ENCODE peak calls at places on chromosomes 7 and 10, in nine cellular contexts. J, W, C, B, O, U, Z, V and D are unnamed samples.

GRCh38 chr7:101816499-101817030 is 861 bp upstream of the CUX1 start:
- DNase-seq in J (peak), W (peak), C (no peak), B (no peak), O (peak), U (peak), Z (peak), V (no peak), D (peak)

GRCh38 chr7:124101173-124101768 is 68.4 kb upstream of the TMEM229A start:
- DNase-seq in J (peak), W (no peak), C (peak), B (peak), O (peak), U (peak), Z (peak), V (peak), D (no peak)

GRCh38 chr7:135761751-135762488 is 13.3 kb upstream of the FAM180A start:
- DNase-seq in J (no peak), W (peak), C (no peak), B (no peak), O (no peak), U (peak), Z (peak), V (peak), D (peak)

GRCh38 chr7:28168393-28169158 is 12.0 kb downstream of the JAZF1 start:
- DNase-seq in J (no peak), W (no peak), C (no peak), B (no peak), O (no peak), U (no peak), Z (peak), V (no peak), D (no peak)

GRCh38 chr7:31092606-31093005 is 40.5 kb downstream of the ADCYAP1R1 start:
- DNase-seq in J (no peak), W (no peak), C (no peak), B (no peak), O (no peak), U (no peak), Z (no peak), V (no peak), D (no peak)

GRCh38 chr7:901388-902154 is 25.2 kb downstream of the GET4 start:
- DNase-seq in J (peak), W (peak), C (peak), B (peak), O (peak), U (peak), Z (peak), V (peak), D (peak)

GRCh38 chr10:82564353-82565218 is 689.6 kb downstream of the NRG3 start:
- DNase-seq in J (no peak), W (no peak), C (no peak), B (no peak), O (no peak), U (no peak), Z (no peak), V (no peak), D (no peak)

GRCh38 chr10:118850418-118851061 is 95.8 kb upstream of the CACUL1 start:
- DNase-seq in J (peak), W (peak), C (peak), B (peak), O (peak), U (peak), Z (peak), V (peak), D (peak)

GRCh38 chr10:30750971-30751677 is 121.6 kb upstream of the LYZL2 start:
- DNase-seq in J (no peak), W (no peak), C (no peak), B (peak), O (no peak), U (no peak), Z (no peak), V (no peak), D (no peak)

GRCh38 chr10:118463740-118464139 is 121.6 kb upstream of the FAM204A start:
- DNase-seq in J (no peak), W (no peak), C (no peak), B (no peak), O (no peak), U (no peak), Z (no peak), V (no peak), D (no peak)

GRCh38 chr10:101490026-101490425 is 98.0 kb downstream of the POLL start:
- DNase-seq in J (no peak), W (no peak), C (no peak), B (no peak), O (no peak), U (no peak), Z (no peak), V (no peak), D (no peak)

GRCh38 chr7:106167439-106168136 is 55.5 kb upstream of the SYPL1 start:
- DNase-seq in J (no peak), W (no peak), C (no peak), B (no peak), O (no peak), U (peak), Z (no peak), V (no peak), D (peak)

GRCh38 chr7:64872351-64872750 is 30.7 kb upstream of the ZNF273 start:
- DNase-seq in J (no peak), W (no peak), C (no peak), B (no peak), O (peak), U (no peak), Z (no peak), V (no peak), D (no peak)

GRCh38 chr7:43693687-43694398 is 35.5 kb downstream of the COA1 start:
- DNase-seq in J (no peak), W (no peak), C (no peak), B (no peak), O (no peak), U (peak), Z (peak), V (peak), D (peak)

GRCh38 chr7:158957921-158958471 is 101.6 kb downstream of the DYNC2I1 start:
- DNase-seq in J (peak), W (no peak), C (peak), B (peak), O (peak), U (no peak), Z (no peak), V (peak), D (no peak)

GRCh38 chr7:57364933-57365710 is 84.9 kb upstream of the ZNF716 start:
- DNase-seq in J (no peak), W (no peak), C (no peak), B (no peak), O (no peak), U (no peak), Z (no peak), V (no peak), D (no peak)

GRCh38 chr7:30272126-30272525 is 12.3 kb upstream of the ZNRF2 start:
- DNase-seq in J (no peak), W (no peak), C (no peak), B (no peak), O (no peak), U (no peak), Z (no peak), V (no peak), D (no peak)

GRCh38 chr7:21526007-21526406 is 16.8 kb upstream of the DNAH11 start:
- DNase-seq in J (no peak), W (no peak), C (peak), B (peak), O (no peak), U (peak), Z (peak), V (peak), D (peak)

GRCh38 chr10:30686706-30687105 is 57.2 kb upstream of the LYZL2 start:
- DNase-seq in J (no peak), W (no peak), C (no peak), B (no peak), O (no peak), U (no peak), Z (no peak), V (no peak), D (no peak)

GRCh38 chr7:156558198-156558597 is 82.4 kb upstream of the RNF32 start:
- DNase-seq in J (no peak), W (no peak), C (no peak), B (no peak), O (no peak), U (peak), Z (peak), V (peak), D (peak)

GRCh38 chr10:1774796-1775195 is 37.5 kb upstream of the ADARB2 start:
- DNase-seq in J (no peak), W (no peak), C (peak), B (no peak), O (no peak), U (no peak), Z (no peak), V (no peak), D (no peak)

GRCh38 chr7:82087099-82087498 is 317.3 kb upstream of the HGF start:
- DNase-seq in J (no peak), W (no peak), C (no peak), B (no peak), O (no peak), U (no peak), Z (no peak), V (no peak), D (no peak)

GRCh38 chr10:59172567-59172966 is 3.9 kb upstream of the PHYHIPL start:
- DNase-seq in J (no peak), W (no peak), C (no peak), B (no peak), O (no peak), U (no peak), Z (no peak), V (peak), D (no peak)

GRCh38 chr7:141451232-141451631 is 100.0 kb upstream of the AGK start:
- DNase-seq in J (no peak), W (no peak), C (no peak), B (no peak), O (no peak), U (no peak), Z (no peak), V (no peak), D (no peak)

GRCh38 chr10:90937645-90938258 is 16.9 kb upstream of the ANKRD1 start:
- DNase-seq in J (no peak), W (no peak), C (no peak), B (no peak), O (no peak), U (no peak), Z (no peak), V (peak), D (no peak)

GRCh38 chr7:129784783-129785456 is 167.8 kb downstream of the UBE2H start:
- DNase-seq in J (peak), W (peak), C (peak), B (no peak), O (no peak), U (no peak), Z (no peak), V (no peak), D (no peak)

GRCh38 chr7:8640671-8641070 is 207.3 kb downstream of the NXPH1 start:
- DNase-seq in J (no peak), W (no peak), C (no peak), B (no peak), O (no peak), U (no peak), Z (no peak), V (no peak), D (no peak)

GRCh38 chr10:24858244-24858907 is 94.0 kb downstream of the PRTFDC1 start:
- DNase-seq in J (no peak), W (no peak), C (peak), B (no peak), O (no peak), U (peak), Z (peak), V (peak), D (peak)

GRCh38 chr7:48298779-48299178 is 127.5 kb downstream of the ABCA13 start:
- DNase-seq in J (no peak), W (no peak), C (no peak), B (peak), O (no peak), U (peak), Z (peak), V (peak), D (peak)

GRCh38 chr10:45470098-45471012 is 96.3 kb downstream of the ALOX5 start:
- DNase-seq in J (no peak), W (no peak), C (peak), B (peak), O (no peak), U (peak), Z (peak), V (no peak), D (peak)

GRCh38 chr10:86711237-86711956 is 43.1 kb downstream of the LDB3 start:
- DNase-seq in J (peak), W (peak), C (peak), B (peak), O (peak), U (peak), Z (peak), V (peak), D (peak)

GRCh38 chr10:86708783-86709778 is 40.8 kb downstream of the LDB3 start:
- DNase-seq in J (no peak), W (peak), C (no peak), B (no peak), O (no peak), U (no peak), Z (no peak), V (no peak), D (no peak)

GRCh38 chr10:86710987-86711236 is 42.6 kb downstream of the LDB3 start:
- DNase-seq in J (no peak), W (no peak), C (no peak), B (no peak), O (no peak), U (no peak), Z (no peak), V (no peak), D (no peak)

GRCh38 chr10:86709786-86710185 is 41.5 kb downstream of the LDB3 start:
- DNase-seq in J (no peak), W (peak), C (no peak), B (no peak), O (no peak), U (no peak), Z (no peak), V (no peak), D (no peak)

DNA sequence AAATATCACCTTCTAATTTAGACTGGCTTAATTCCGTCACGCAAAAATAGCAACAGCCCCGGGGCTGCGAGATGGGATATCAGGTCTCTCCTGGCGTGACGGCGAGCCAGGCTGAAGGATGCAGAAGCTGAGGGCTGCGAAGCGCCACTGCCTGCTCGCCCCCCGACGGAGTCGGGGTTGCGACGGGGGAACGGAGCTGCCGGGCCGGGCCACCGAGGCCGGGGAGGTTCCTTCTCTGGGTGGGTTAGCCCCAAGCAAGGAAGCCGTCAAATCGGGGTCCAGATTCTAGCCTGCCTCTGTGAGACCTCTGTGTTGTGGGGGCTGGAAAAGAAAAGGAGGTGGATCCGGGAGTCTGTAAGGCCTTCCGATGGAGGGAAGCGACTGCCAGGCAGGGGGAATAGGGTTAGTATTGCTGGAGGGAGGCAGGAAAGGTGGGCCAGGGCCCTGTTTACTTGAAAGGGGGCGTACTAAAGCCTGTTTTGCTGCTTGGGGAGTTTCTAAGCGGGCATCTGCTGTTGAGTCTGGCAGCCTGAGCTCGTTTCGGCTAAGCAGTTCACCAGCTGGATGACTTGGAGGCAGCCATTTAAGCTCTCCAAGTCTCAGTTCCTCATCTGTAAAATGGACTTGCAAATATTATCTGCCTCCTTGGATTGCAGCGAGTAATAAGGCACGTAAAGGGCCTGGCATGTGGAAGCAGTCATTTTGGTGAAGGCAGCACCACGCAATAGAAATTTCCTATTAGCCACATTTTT is 43.8 kb downstream of the LDB3 start:
- DNase-seq in J (peak), W (peak), C (peak), B (no peak), O (no peak), U (peak), Z (peak), V (peak), D (peak)
- H3K4me3 ChIP-seq in J (peak), W (peak), C (peak), B (peak), O (peak), U (peak), Z (peak), V (peak), D (peak)

GRCh38 chr10:111077715-111078504 is 1.1 kb downstream of the ADRA2A start:
- DNase-seq in J (peak), W (no peak), C (peak), B (peak), O (peak), U (peak), Z (no peak), V (no peak), D (no peak)
- H3K4me3 ChIP-seq in J (peak), W (no peak), C (peak), B (no peak), O (peak), U (peak), Z (no peak), V (no peak), D (no peak)

GRCh38 chr10:132365102-132365501 is 31.9 kb upstream of the PWWP2B start:
- DNase-seq in J (no peak), W (peak), C (no peak), B (no peak), O (no peak), U (no peak), Z (no peak), V (no peak), D (no peak)
- H3K4me3 ChIP-seq in J (no peak), W (no peak), C (no peak), B (no peak), O (no peak), U (no peak), Z (no peak), V (no peak), D (no peak)

GRCh38 chr7:92645114-92645497 is 54.9 kb upstream of the FAM133B start:
- DNase-seq in J (no peak), W (no peak), C (no peak), B (no peak), O (no peak), U (no peak), Z (no peak), V (no peak), D (peak)

GRCh38 chr7:92644406-92645113 is 54.4 kb upstream of the FAM133B start:
- DNase-seq in J (no peak), W (no peak), C (no peak), B (no peak), O (no peak), U (peak), Z (peak), V (peak), D (peak)

GRCh38 chr7:92646966-92647625 is 56.9 kb upstream of the FAM133B start:
- DNase-seq in J (no peak), W (no peak), C (no peak), B (no peak), O (no peak), U (no peak), Z (no peak), V (no peak), D (no peak)

GRCh38 chr7:92643821-92644220 is 53.6 kb upstream of the FAM133B start:
- DNase-seq in J (no peak), W (no peak), C (no peak), B (no peak), O (no peak), U (no peak), Z (no peak), V (no peak), D (no peak)

DNA sequence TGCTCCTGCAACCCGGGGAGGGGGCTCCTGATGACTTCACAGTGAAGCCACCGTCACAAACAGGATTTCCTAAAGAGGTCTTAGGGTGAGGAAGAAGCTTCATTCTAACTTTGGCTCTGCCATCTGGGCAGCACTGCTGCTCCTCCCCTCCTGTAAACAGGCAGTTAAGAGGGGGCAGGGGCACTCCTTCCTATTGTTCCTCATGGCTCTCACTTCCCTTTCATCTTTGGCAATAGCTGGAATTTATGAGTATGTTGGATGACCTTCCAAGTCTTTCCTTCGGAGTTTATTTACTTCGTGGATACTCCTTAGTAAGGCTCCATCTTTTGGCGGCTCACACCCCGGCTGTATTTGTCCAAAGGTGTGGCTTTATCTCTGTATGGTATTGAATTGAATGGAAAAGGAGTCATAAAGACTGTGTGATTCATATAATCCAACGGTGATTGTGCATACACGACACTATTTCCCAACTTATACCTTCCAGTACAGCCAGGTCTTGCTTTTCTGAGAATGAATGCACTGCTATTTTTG is 55.4 kb upstream of the FAM133B start:
- DNase-seq in J (peak), W (no peak), C (no peak), B (no peak), O (peak), U (no peak), Z (peak), V (peak), D (peak)
- H3K4me3 ChIP-seq in J (no peak), W (no peak), C (no peak), B (no peak), O (no peak), U (no peak), Z (no peak), V (no peak), D (no peak)

DNA sequence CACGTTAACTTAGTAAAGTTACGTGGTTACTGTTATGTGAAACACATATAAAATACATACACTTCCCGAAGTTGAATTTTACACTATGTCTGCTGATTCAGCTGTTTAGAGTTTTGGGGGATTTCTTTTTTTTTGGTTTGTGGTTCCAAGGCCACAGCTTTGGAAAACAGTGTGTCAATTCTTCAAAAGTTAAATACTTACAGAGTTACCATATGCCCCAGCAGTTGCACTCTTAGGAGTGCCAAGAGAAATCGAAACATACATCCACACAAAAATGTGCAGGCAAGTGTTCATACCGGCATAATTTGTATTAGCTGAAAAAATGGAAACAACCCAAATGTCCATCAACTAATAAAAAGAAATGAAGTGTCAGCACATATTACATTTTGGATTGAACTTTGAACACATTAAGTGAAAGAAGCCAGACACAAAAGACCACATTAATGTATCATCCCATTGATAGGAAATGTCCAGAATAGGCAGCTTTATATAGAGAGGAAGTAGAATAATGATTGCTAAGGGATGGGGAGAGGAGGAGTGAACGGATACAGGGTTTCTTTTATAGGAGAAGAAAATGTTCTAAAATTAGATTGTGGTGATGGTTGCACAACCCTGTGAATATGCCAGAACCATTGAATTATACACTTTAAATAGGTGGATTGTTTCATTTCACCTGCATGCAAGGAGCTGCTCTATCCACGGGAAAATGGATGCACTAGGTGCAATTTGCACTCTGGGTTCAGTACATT is 17.6 kb downstream of the APBB1IP start:
- DNase-seq in J (no peak), W (no peak), C (no peak), B (no peak), O (no peak), U (no peak), Z (no peak), V (no peak), D (no peak)
- H3K4me3 ChIP-seq in J (no peak), W (no peak), C (no peak), B (peak), O (no peak), U (no peak), Z (no peak), V (no peak), D (no peak)

DNA sequence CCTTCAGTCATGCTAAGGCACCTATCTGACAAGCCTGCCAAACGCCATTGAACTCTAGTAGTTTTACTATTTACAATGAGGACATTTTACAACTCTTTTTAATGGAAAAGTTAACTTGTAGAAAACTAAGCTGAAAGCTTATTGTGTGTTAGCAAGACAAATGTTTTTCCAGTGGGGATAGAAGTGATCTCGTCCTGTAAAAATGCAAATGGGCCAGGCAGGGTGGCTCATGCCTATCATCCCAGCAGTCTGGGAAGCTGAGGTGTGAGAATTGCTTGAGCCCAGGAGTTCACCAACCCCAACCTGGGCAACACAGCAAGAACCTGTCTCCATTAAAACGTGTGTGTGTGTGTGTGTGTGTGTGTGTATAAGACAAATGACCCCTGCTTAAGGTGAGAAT is 1.2 kb upstream of the VOPP1 start:
- DNase-seq in J (no peak), W (no peak), C (no peak), B (no peak), O (no peak), U (peak), Z (peak), V (peak), D (peak)
- H3K4me3 ChIP-seq in J (no peak), W (no peak), C (peak), B (peak), O (no peak), U (no peak), Z (no peak), V (no peak), D (no peak)